ENCODE peak calls at places on chromosomes 1 and 21, in eight cellular contexts. R is HCT116, S is glutamatergic neuron, L is BE2C, C is A549, V is PC-9, A is cardiac fibroblast, Y is HFF-Myc. X is an unnamed sample.

GRCh38 chr1:25019351-25020172 is 89.5 kb upstream of the RUNX3 start:
- DNase-seq in V (no peak), L (no peak), R (no peak), C (no peak), Y (no peak), A (no peak), S (no peak), X (peak)

GRCh38 chr1:58249729-58250586 is 296.6 kb downstream of the OMA1 start:
- DNase-seq in Y (no peak), A (peak), R (no peak), C (no peak), S (peak), L (peak), V (no peak), X (no peak)

GRCh38 chr1:150160964-150161626 is 11.4 kb downstream of the PLEKHO1 start:
- DNase-seq in L (no peak), Y (no peak), A (no peak), C (no peak), S (no peak), V (no peak), R (no peak), X (no peak)

GRCh38 chr1:220881918-220882891 is 3.0 kb downstream of the HLX start:
- DNase-seq in L (no peak), C (no peak), V (no peak), S (peak), A (peak), R (no peak), Y (no peak), X (no peak)

GRCh38 chr1:108785880-108786279 is 39.4 kb downstream of the STXBP3 start:
- DNase-seq in L (no peak), S (no peak), Y (no peak), V (no peak), C (peak), R (no peak), A (no peak), X (no peak)

GRCh38 chr1:36708587-36708986 is 225.9 kb upstream of the CSF3R start:
- DNase-seq in S (no peak), L (no peak), V (no peak), A (no peak), R (no peak), C (no peak), Y (no peak), X (no peak)

GRCh38 chr1:182841368-182841988 is 2.3 kb downstream of the DHX9 start:
- DNase-seq in L (no peak), Y (peak), A (peak), R (no peak), C (peak), S (no peak), V (peak), X (no peak)

GRCh38 chr1:31234309-31234708 is 5.4 kb downstream of the NKAIN1 start:
- DNase-seq in L (no peak), S (no peak), Y (no peak), V (no peak), A (no peak), R (no peak), C (no peak), X (no peak)

GRCh38 chr1:79043506-79043905 is 37.0 kb upstream of the ADGRL4 start:
- DNase-seq in S (no peak), R (no peak), V (no peak), Y (no peak), A (peak), C (no peak), L (no peak), X (no peak)

GRCh38 chr1:227356582-227357228 is 38.4 kb upstream of the CDC42BPA start:
- DNase-seq in C (peak), L (peak), Y (no peak), V (peak), A (no peak), S (no peak), R (peak), X (no peak)

GRCh38 chr21:14376854-14377253 is 6.1 kb downstream of the HSPA13 start:
- DNase-seq in L (no peak), A (no peak), C (peak), Y (no peak), R (no peak), V (no peak), S (no peak), X (no peak)
- TF ChIP-seq CTCF in L (peak), A (no peak), C (no peak), Y (no peak), R (peak), V (no peak), S (no peak), X (no peak)

GRCh38 chr21:17931080-17931479 is 111.9 kb upstream of the C21orf91 start:
- DNase-seq in L (peak), A (no peak), V (no peak), S (no peak), R (peak), C (peak), Y (no peak), X (no peak)
- TF ChIP-seq CTCF in L (peak), A (peak), V (peak), S (peak), R (peak), C (no peak), Y (peak), X (no peak)

GRCh38 chr1:54488831-54489626 is 59.0 kb upstream of the ACOT11 start:
- DNase-seq in V (peak), S (peak), C (peak), A (peak), R (peak), Y (peak), L (peak), X (peak)

GRCh38 chr1:54487571-54488050 is 60.4 kb upstream of the ACOT11 start:
- DNase-seq in C (no peak), S (no peak), Y (no peak), R (no peak), V (peak), A (peak), L (no peak), X (no peak)

GRCh38 chr1:54489627-54490240 is 58.3 kb upstream of the ACOT11 start:
- DNase-seq in A (no peak), L (no peak), Y (no peak), V (no peak), R (no peak), S (no peak), C (no peak), X (no peak)

GRCh38 chr1:54486864-54487263 is 61.2 kb upstream of the ACOT11 start:
- DNase-seq in R (no peak), V (no peak), S (no peak), Y (no peak), L (no peak), A (no peak), C (no peak), X (no peak)

DNA sequence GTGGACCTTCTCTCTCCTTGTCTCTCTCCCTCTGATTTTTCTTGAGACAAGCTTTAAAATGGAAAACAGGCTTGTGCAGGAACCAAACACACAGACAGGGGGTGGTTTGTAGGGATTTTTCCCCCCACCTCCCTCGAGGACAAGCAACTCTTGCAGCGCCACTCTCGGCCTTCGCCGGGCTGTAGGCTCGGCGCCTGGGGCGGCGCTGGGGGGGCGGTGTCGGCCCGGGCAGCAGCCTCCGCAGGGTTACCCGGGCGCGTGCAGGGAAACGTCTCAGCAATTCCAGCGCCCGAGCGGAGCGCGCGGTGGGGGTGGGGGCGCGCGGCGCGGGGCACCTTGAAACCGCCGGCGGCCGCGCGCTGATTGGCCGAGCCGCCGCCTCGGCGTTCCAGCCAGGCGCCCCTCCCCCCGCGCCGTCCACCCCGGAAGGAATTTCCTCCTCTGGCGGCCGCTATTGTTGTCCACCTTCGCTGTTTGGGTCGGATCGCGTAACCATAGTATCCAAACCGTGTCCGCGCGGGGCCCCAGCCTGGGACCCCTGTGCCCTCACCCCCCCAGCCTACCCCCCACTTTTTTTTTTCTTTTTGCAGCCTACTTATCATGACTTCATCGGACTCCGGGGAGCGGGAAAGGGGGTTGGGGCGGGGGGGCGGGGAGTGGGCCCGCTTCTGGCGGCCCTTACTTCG is 59.8 kb upstream of the ACOT11 start:
- DNase-seq in Y (peak), A (peak), S (peak), V (peak), R (peak), C (peak), L (peak), X (peak)
- TF ChIP-seq CTCF in Y (no peak), A (peak), S (no peak), V (no peak), R (no peak), C (no peak), L (no peak), X (no peak)

GRCh38 chr1:107318932-107319331 is 178.1 kb downstream of the NTNG1 start:
- DNase-seq in L (no peak), R (no peak), A (no peak), S (no peak), Y (no peak), C (peak), V (no peak), X (no peak)
- TF ChIP-seq CTCF in L (no peak), R (no peak), A (no peak), S (no peak), Y (no peak), C (no peak), V (no peak), X (no peak)

GRCh38 chr1:107534632-107535031 is 393.8 kb downstream of the NTNG1 start:
- DNase-seq in L (no peak), Y (no peak), S (no peak), R (no peak), V (peak), C (no peak), A (no peak), X (no peak)

GRCh38 chr1:107535091-107535490 is 394.3 kb downstream of the NTNG1 start:
- DNase-seq in S (no peak), A (no peak), R (no peak), L (peak), V (no peak), Y (no peak), C (no peak), X (no peak)

GRCh38 chr1:107532318-107532717 is 391.5 kb downstream of the NTNG1 start:
- DNase-seq in L (peak), V (no peak), C (no peak), A (no peak), Y (no peak), S (peak), R (no peak), X (no peak)

GRCh38 chr1:107538502-107538901 is 397.7 kb downstream of the NTNG1 start:
- DNase-seq in Y (no peak), L (no peak), V (no peak), S (no peak), C (no peak), A (no peak), R (no peak), X (no peak)

DNA sequence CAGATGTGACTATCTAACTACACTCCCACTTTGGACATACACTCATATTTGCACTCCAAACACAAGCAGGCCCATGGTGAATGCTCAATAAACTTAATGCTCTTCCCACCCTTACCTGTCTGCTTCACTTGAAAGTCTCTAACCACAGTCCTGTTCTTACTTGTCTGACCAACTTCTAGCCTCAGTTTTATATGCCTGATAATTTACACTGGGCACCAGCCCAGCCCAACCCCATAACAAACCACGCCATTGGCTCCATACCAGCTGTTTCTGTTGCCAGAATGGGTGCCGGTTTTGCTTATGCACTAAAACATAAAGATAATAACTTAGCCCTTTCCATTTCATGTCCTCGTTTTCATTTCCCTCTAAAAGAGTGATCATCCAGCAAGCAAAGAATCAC is 395.4 kb downstream of the NTNG1 start:
- DNase-seq in A (no peak), Y (no peak), L (no peak), R (no peak), V (no peak), C (no peak), S (no peak), X (no peak)
- TF ChIP-seq CTCF in A (no peak), Y (no peak), L (no peak), R (no peak), V (no peak), C (no peak), S (no peak), X (no peak)

GRCh38 chr1:197731449-197731848 is 43.8 kb downstream of the DENND1B start:
- DNase-seq in L (no peak), A (no peak), C (no peak), V (no peak), Y (no peak), R (no peak), S (no peak), X (no peak)
- TF ChIP-seq CTCF in L (peak), A (no peak), C (no peak), V (no peak), Y (no peak), R (no peak), S (peak), X (no peak)

GRCh38 chr21:15703932-15704331 is 25.9 kb upstream of the USP25 start:
- DNase-seq in S (no peak), L (no peak), C (no peak), R (no peak), V (no peak), A (no peak), Y (no peak), X (no peak)

GRCh38 chr21:15701845-15702244 is 27.9 kb upstream of the USP25 start:
- DNase-seq in R (no peak), V (no peak), C (no peak), L (no peak), S (no peak), Y (no peak), A (no peak), X (no peak)

GRCh38 chr21:15706686-15707085 is 23.1 kb upstream of the USP25 start:
- DNase-seq in S (no peak), Y (peak), L (no peak), R (peak), V (peak), A (peak), C (peak), X (no peak)
- TF ChIP-seq CTCF in S (no peak), Y (no peak), L (no peak), R (no peak), V (no peak), A (no peak), C (no peak), X (no peak)

DNA sequence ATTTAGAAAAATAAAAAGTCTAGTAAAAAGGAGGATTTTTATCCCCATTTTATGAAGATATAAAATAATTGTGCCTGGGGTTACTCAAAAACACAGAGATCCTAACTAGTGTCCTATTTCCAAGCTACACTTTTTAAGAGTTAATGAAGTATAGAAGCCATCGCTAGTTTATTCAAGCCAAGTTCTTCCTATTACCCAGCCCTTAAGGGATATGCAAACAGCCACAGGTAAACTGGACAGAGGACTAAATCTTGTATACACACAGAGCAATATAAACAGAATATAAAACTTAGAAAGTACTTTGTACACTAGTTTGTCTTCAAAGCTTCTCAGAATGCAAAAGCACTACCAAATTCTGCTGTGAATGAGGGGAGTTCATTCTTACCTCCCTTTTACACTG is 111.1 kb downstream of the RERE start:
- DNase-seq in L (no peak), R (no peak), S (no peak), C (no peak), Y (no peak), V (no peak), A (no peak), X (no peak)
- TF ChIP-seq CTCF in L (no peak), R (no peak), S (no peak), C (no peak), Y (no peak), V (no peak), A (no peak), X (no peak)

X was measured in activated B cell treated with CpG ODN at 0.5 μM for 24 hours.